ENCODE peak calls at places on chromosomes 4 and X, in five cellular contexts. N is heart left ventricle, K is fibroblast of the aortic adventitia, Y is brain microvascular endothelial cell, A is transverse colon. S is an unnamed sample.

GRCh38 chrX:26613951-26614350 is 398.0 kb downstream of the MAGEB5 start:
- DNase-seq in N (no peak), K (no peak), Y (peak; percentile 25), A (no peak), S (no peak)

GRCh38 chrX:148979786-148980185 is 479.4 kb downstream of the AFF2 start:
- DNase-seq in N (no peak), K (no peak), Y (no peak), A (no peak), S (no peak)

GRCh38 chr4:2390780-2391490 is 27.5 kb downstream of the ZFYVE28 start:
- DNase-seq in N (no peak), K (no peak), Y (no peak), A (no peak), S (no peak)

GRCh38 chr4:68904786-68905185 is 46.8 kb downstream of the UGT2A3 start:
- DNase-seq in N (no peak), K (peak; percentile 12), Y (no peak), A (peak; percentile 25), S (no peak)

GRCh38 chr4:47746122-47746521 is 91.7 kb downstream of the CORIN start:
- DNase-seq in N (no peak), K (no peak), Y (no peak), A (no peak), S (no peak)

GRCh38 chr4:185359767-185360446 is 35.8 kb downstream of the LRP2BP start:
- DNase-seq in N (no peak), K (peak; percentile 38), Y (peak; percentile 88), A (no peak), S (peak; percentile 36)

GRCh38 chr4:7339751-7340552 is 94.8 kb downstream of the PSAPL1 start:
- DNase-seq in N (no peak), K (no peak), Y (no peak), A (no peak), S (no peak)

GRCh38 chrX:100994352-100995281 is 25.1 kb downstream of the ARL13A start:
- DNase-seq in N (no peak), K (peak; percentile 31), Y (peak; percentile 32), A (no peak), S (no peak)

GRCh38 chr4:88802138-88802537 is 104.5 kb upstream of the NAP1L5 start:
- DNase-seq in N (no peak), K (no peak), Y (no peak), A (no peak), S (no peak)

GRCh38 chr4:13298655-13299054 is 185.5 kb downstream of the RAB28 start:
- DNase-seq in N (no peak), K (peak; percentile 48), Y (no peak), A (peak; percentile 46), S (no peak)
- H3K4me3 ChIP-seq in N (no peak overlapping the region), K (peak overlapping the region; percentile 13), Y (no peak overlapping the region), A (no peak overlapping the region), S (no peak overlapping the region)

GRCh38 chrX:73944582-73944947 is 359.4 kb upstream of the ZCCHC13 start:
- DNase-seq in N (no peak), K (peak; percentile 38), Y (no peak), A (no peak), S (no peak)

GRCh38 chrX:73940893-73941470 is 363.0 kb upstream of the ZCCHC13 start:
- DNase-seq in N (no peak), K (no peak), Y (no peak), A (no peak), S (no peak)

GRCh38 chrX:73943572-73943899 is 360.4 kb upstream of the ZCCHC13 start:
- DNase-seq in N (no peak), K (no peak), Y (no peak), A (no peak), S (no peak)

DNA sequence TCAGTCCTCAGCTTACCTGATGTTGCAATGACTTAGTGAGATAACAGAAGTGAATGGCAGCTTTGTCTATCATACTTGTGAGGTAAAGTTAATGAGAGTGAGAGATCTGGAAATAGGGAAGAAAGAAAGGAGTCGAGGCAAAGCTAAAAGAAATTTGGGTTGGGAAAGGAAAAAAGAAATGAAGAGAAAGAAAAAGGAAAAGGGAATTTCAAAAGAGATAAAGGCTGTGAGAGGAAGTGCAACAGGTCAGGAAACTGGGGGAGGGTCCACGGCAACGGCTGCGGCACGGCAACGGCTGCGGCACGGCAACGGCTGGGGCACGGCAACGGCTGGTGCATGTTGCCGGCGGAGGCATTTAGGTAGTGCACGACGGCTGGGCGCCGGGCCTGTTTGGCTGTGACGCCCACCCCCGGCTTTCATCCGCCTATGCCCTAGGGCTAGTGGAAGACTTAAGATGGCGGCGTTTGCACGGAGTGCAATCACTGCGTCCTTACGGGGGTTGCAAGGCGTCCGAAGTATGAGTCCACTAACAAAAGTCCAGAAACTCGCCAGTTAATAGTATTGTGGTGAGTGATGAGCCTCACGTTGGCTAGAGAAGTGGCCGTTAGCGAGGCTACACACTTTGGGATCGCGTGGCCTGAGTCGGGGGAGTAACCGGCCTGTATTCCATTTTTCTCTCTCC is 359.9 kb upstream of the ZCCHC13 start:
- DNase-seq in N (peak; percentile 81), K (peak; percentile 91), Y (peak; percentile 89), A (peak; percentile 92), S (no peak)
- TF ChIP-seq CTCF in N (no peak), K (no peak), Y (no peak), A (no peak), S (no peak)

GRCh38 chrX:66019310-66019652 is 20.6 kb downstream of the VSIG4 start:
- DNase-seq in N (no peak), K (no peak), Y (no peak), A (no peak), S (no peak)
- H3K4me3 ChIP-seq in N (no peak overlapping the region), K (no peak overlapping the region), Y (no peak overlapping the region), A (no peak overlapping the region), S (no peak overlapping the region)

GRCh38 chr4:94169803-94170372 is 37.8 kb upstream of the SMARCAD1 start:
- DNase-seq in N (no peak), K (no peak), Y (no peak), A (no peak), S (no peak)

GRCh38 chr4:94175553-94176260 is 32.0 kb upstream of the SMARCAD1 start:
- DNase-seq in N (no peak), K (no peak), Y (no peak), A (no peak), S (no peak)

GRCh38 chr4:94168321-94168720 is 39.3 kb upstream of the SMARCAD1 start:
- DNase-seq in N (no peak), K (no peak), Y (peak; percentile 3), A (no peak), S (peak; percentile 3)

DNA sequence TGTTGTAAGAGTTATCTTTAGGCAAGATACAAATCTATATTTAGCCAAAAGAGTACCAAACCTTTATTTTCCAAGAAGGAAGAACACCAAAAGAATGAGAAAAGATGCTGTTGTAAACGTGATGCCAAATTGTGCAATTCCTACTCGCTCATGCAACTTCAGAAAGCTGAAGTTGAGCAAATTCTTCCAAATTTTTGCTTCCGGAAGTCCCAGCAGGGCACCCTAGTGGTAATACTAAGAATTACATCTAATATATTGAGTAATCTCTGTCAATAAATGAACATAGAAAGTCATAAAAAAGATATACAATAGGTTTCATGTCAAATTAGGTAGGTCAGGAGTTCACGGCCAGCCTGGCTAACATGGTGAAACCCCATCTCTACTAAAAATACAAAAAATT is 36.0 kb upstream of the SMARCAD1 start:
- DNase-seq in N (no peak), K (no peak), Y (no peak), A (no peak), S (no peak)
- TF ChIP-seq CTCF in N (peak; percentile 58), K (peak; percentile 44), Y (peak; percentile 62), A (no peak), S (no peak)

S was measured in AG04449.